ENCODE peak calls at places on chromosomes 4 and X, in nine cellular contexts. K is fibroblast of lung; R is lower lobe of right lung; H is sigmoid colon; Q is CD8-positive, alpha-beta T cell; B is tibial nerve; U is psoas muscle; N is stomach; X is IMR-90. W is an unnamed sample.

GRCh38 chrX:41655631-41656030 is 33.1 kb upstream of the GPR34 start:
- DNase-seq in K (peak; percentile 44), R (no peak), H (no peak), Q (no peak), B (no peak), U (no peak), N (no peak), X (peak; percentile 61), W (no peak)

GRCh38 chr4:3461515-3462291 is 1.4 kb upstream of the DOK7 start:
- DNase-seq in K (peak; percentile 31), R (peak; percentile 82), H (no peak), Q (no peak), B (no peak), U (peak; percentile 81), N (peak; percentile 96), X (no peak), W (no peak)

GRCh38 chr4:83731609-83732008 is 195.7 kb downstream of the GPAT3 start:
- DNase-seq in K (no peak), R (no peak), H (no peak), Q (no peak), B (no peak), U (no peak), N (no peak), X (no peak), W (no peak)

GRCh38 chr4:122873752-122874151 is 47.1 kb downstream of the FGF2 start:
- DNase-seq in K (peak; percentile 92), R (no peak), H (no peak), Q (no peak), B (no peak), U (no peak), N (no peak), X (peak; percentile 88), W (no peak)

GRCh38 chrX:120213438-120214265 is 37.0 kb upstream of the ZBTB33 start:
- DNase-seq in K (peak; percentile 33), R (no peak), H (no peak), Q (peak; percentile 10), B (peak; percentile 65), U (peak; percentile 26), N (peak; percentile 67), X (peak; percentile 59), W (peak; percentile 24)

GRCh38 chrX:19874391-19875050 is 12.9 kb downstream of the SH3KBP1 start:
- DNase-seq in K (no peak), R (no peak), H (no peak), Q (no peak), B (no peak), U (no peak), N (no peak), X (no peak), W (no peak)

GRCh38 chr4:7266525-7267292 is 74.4 kb downstream of the SORCS2 start:
- DNase-seq in K (peak; percentile 95), R (no peak), H (no peak), Q (no peak), B (no peak), U (no peak), N (no peak), X (peak; percentile 92), W (no peak)

GRCh38 chr4:123824524-123824923 is 427.9 kb downstream of the SPRY1 start:
- DNase-seq in K (no peak), R (no peak), H (no peak), Q (no peak), B (no peak), U (no peak), N (no peak), X (no peak), W (no peak)

GRCh38 chr4:27149541-27150212 is 289.0 kb downstream of the STIM2 start:
- DNase-seq in K (peak; percentile 80), R (no peak), H (no peak), Q (no peak), B (no peak), U (no peak), N (no peak), X (peak; percentile 37), W (no peak)

GRCh38 chr4:48261288-48261687 is 8.3 kb downstream of the TEC start:
- DNase-seq in K (peak; percentile 72), R (no peak), H (no peak), Q (no peak), B (no peak), U (no peak), N (no peak), X (peak; percentile 24), W (no peak)

GRCh38 chrX:66919280-66919832 is 280.5 kb upstream of the EDA2R start:
- DNase-seq in K (no peak), R (no peak), H (no peak), Q (no peak), B (no peak), U (no peak), N (no peak), X (no peak), W (no peak)

GRCh38 chrX:69097451-69098236 is 67.6 kb downstream of the PJA1 start:
- DNase-seq in K (no peak), R (no peak), H (no peak), Q (no peak), B (no peak), U (no peak), N (no peak), X (no peak), W (no peak)

GRCh38 chr4:60682901-60683300 is 517.2 kb upstream of the ADGRL3 start:
- DNase-seq in K (peak; percentile 67), R (no peak), H (no peak), Q (no peak), B (no peak), U (no peak), N (no peak), X (peak; percentile 79), W (no peak)

GRCh38 chrX:150775569-150776350 is 82.6 kb downstream of the MTMR1 start:
- DNase-seq in K (no peak), R (no peak), H (no peak), Q (no peak), B (no peak), U (no peak), N (no peak), X (no peak), W (no peak)

GRCh38 chr4:112416464-112416863 is 99.5 kb downstream of the NEUROG2 start:
- DNase-seq in K (no peak), R (no peak), H (no peak), Q (no peak), B (no peak), U (no peak), N (no peak), X (no peak), W (no peak)

GRCh38 chr4:72970756-72971155 is 98.8 kb downstream of the COX18 start:
- DNase-seq in K (peak; percentile 17), R (no peak), H (no peak), Q (no peak), B (no peak), U (no peak), N (no peak), X (no peak), W (no peak)

GRCh38 chrX:42602566-42602965 is 175.4 kb downstream of the PPP1R2C start:
- DNase-seq in K (no peak), R (no peak), H (no peak), Q (no peak), B (no peak), U (no peak), N (no peak), X (no peak), W (no peak)

GRCh38 chr4:107858158-107858742 is 33.5 kb downstream of the SGMS2 start:
- DNase-seq in K (no peak), R (no peak), H (no peak), Q (no peak), B (no peak), U (no peak), N (no peak), X (no peak), W (no peak)
- H3K27ac ChIP-seq in K (no peak overlapping the region), R (no peak overlapping the region), H (no peak overlapping the region), Q (no peak overlapping the region), B (no peak overlapping the region), U (no peak overlapping the region), N (no peak overlapping the region), X (no peak overlapping the region), W (no peak overlapping the region)

GRCh38 chr4:43066415-43066814 is 173.9 kb downstream of the GRXCR1 start:
- DNase-seq in K (no peak), R (no peak), H (no peak), Q (no peak), B (no peak), U (no peak), N (no peak), X (no peak), W (no peak)
- H3K36me3 ChIP-seq in K (no peaks in the 10 kb centered on the region), R (no peaks in the 10 kb centered on the region), H (no peaks in the 10 kb centered on the region), Q (no peaks in the 10 kb centered on the region), B (no peaks in the 10 kb centered on the region), U (no peaks in the 10 kb centered on the region), N (no peaks in the 10 kb centered on the region), X (no peaks in the 10 kb centered on the region), W (no peaks in the 10 kb centered on the region)

DNA sequence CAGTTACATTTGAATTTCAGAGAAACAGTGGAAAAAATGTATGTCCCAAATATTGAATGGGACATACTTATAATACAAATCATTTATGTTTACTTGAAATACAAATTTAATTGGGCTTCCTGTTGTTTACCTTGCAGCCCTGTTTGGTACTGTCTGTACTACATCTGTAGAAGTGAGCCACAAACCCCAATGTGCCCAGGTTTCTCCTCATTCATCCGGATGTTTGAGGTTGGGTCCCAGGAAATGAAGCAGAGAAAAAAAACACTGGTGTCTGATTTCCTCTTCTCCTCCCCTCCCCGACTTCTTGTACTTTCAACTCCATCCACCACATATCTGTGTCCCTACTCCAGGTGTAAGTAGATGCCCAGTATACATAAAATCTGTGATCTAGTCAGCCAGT is 27.1 kb upstream of the SCRG1 start:
- DNase-seq in K (no peak), R (no peak), H (no peak), Q (no peak), B (no peak), U (no peak), N (no peak), X (no peak), W (no peak)
- H3K27ac ChIP-seq in K (peak overlapping the region; percentile 68), R (no peak overlapping the region), H (peak overlapping the region; percentile 38), Q (no peak overlapping the region), B (no peak overlapping the region), U (no peak overlapping the region), N (peak overlapping the region; percentile 30), X (no peak overlapping the region), W (no peak overlapping the region)

GRCh38 chr4:25797136-25797535 is 65.7 kb downstream of the SEL1L3 start:
- DNase-seq in K (no peak), R (no peak), H (no peak), Q (no peak), B (no peak), U (no peak), N (no peak), X (no peak), W (no peak)
- H3K36me3 ChIP-seq in K (no peaks in the 10 kb centered on the region), R (peaks cover 60% of the 10 kb centered on the region), H (no peaks in the 10 kb centered on the region), Q (peaks cover 16% of the 10 kb centered on the region), B (no peaks in the 10 kb centered on the region), U (no peaks in the 10 kb centered on the region), N (peaks cover 67% of the 10 kb centered on the region), X (peaks cover 8% of the 10 kb centered on the region), W (peaks cover 40% of the 10 kb centered on the region)